ENCODE peak calls at places on chromosome 16, in five cellular contexts. I is prostate gland, C is sigmoid colon, F is transverse colon, Z is stomach. G is an unnamed sample.

GRCh38 chr16:71780521-71781089 is 28.0 kb downstream of the AP1G1 start:
- DNase-seq in F (no peak), C (no peak), Z (no peak), I (no peak), G (no peak)

GRCh38 chr16:68446941-68447675 is 1.2 kb downstream of the SMPD3 start:
- DNase-seq in F (no peak), Z (no peak), C (no peak), I (no peak), G (no peak)

GRCh38 chr16:57722651-57723050 is 12.9 kb upstream of the KATNB1 start:
- DNase-seq in F (no peak), C (no peak), Z (no peak), I (no peak), G (no peak)

GRCh38 chr16:89861648-89862047 is 11.7 kb upstream of the TCF25 start:
- DNase-seq in Z (no peak), C (no peak), F (no peak), I (no peak), G (no peak)

GRCh38 chr16:3180445-3180878 is 7.5 kb upstream of the OR1F1 start:
- DNase-seq in Z (no peak), C (peak; percentile 57), I (no peak), F (no peak), G (no peak)

GRCh38 chr16:72950669-72951068 is 97.3 kb downstream of the ZFHX3 start:
- DNase-seq in Z (no peak), I (no peak), F (no peak), C (no peak), G (no peak)

GRCh38 chr16:1707193-1707790 is 1.3 kb downstream of the MAPK8IP3 start:
- DNase-seq in C (no peak), I (no peak), F (no peak), Z (no peak), G (no peak)

GRCh38 chr16:84741351-84741791 is 41.6 kb downstream of the USP10 start:
- DNase-seq in Z (no peak), F (no peak), C (no peak), I (no peak), G (no peak)

GRCh38 chr16:67207857-67208524 is 9.1 kb downstream of the ELMO3 start:
- DNase-seq in I (no peak), F (no peak), Z (no peak), C (no peak), G (no peak)

GRCh38 chr16:63361032-63361624 is 1324.9 kb upstream of the CDH8 start:
- DNase-seq in C (no peak), I (no peak), F (no peak), Z (no peak), G (peak; percentile 15)

GRCh38 chr16:82935781-82936180 is 309.0 kb downstream of the CDH13 start:
- DNase-seq in I (no peak), Z (no peak), C (no peak), F (no peak), G (no peak)

GRCh38 chr16:81745704-81746558 is 33.2 kb upstream of the PLCG2 start:
- DNase-seq in F (peak; percentile 75), C (peak; percentile 83), I (peak; percentile 50), Z (peak; percentile 71), G (no peak)

GRCh38 chr16:70685938-70686375 is at the start of gene MTSS2:
- DNase-seq in F (peak; percentile 77), Z (peak; percentile 83), C (peak; percentile 96), I (peak; percentile 92), G (no peak)

GRCh38 chr16:23257682-23258081 is 44.4 kb upstream of the SCNN1B start:
- DNase-seq in C (no peak), I (no peak), Z (no peak), F (no peak), G (no peak)

GRCh38 chr16:3580686-3581085 is 3.5 kb upstream of the NLRC3 start:
- DNase-seq in F (no peak), Z (no peak), C (no peak), I (no peak), G (no peak)

GRCh38 chr16:63241476-63241875 is 1205.2 kb upstream of the CDH8 start:
- DNase-seq in C (no peak), Z (no peak), I (no peak), F (no peak), G (no peak)

GRCh38 chr16:83701494-83701893 is 106.3 kb upstream of the HSBP1 start:
- DNase-seq in Z (no peak), F (no peak), I (peak; percentile 8), C (no peak), G (no peak)

GRCh38 chr16:25390761-25391160 is 133.1 kb upstream of the ZKSCAN2 start:
- DNase-seq in Z (no peak), I (no peak), F (no peak), C (no peak), G (no peak)

GRCh38 chr16:4610011-4611005 is 4.4 kb downstream of the UBALD1 start:
- DNase-seq in F (no peak), Z (no peak), I (no peak), C (no peak), G (no peak)

GRCh38 chr16:58026705-58027340 is 1.3 kb downstream of the MMP15 start:
- DNase-seq in I (no peak), Z (peak; percentile 39), F (peak; percentile 36), C (no peak), G (no peak)

GRCh38 chr16:7013990-7014389 is 318.7 kb upstream of the RBFOX1 start:
- DNase-seq in I (no peak), F (no peak), Z (no peak), C (no peak), G (no peak)

GRCh38 chr16:89365044-89365467 is 125.3 kb downstream of the ANKRD11 start:
- DNase-seq in C (no peak), I (no peak), Z (no peak), F (no peak), G (no peak)

GRCh38 chr16:1113489-1113888 is 17.4 kb upstream of the C1QTNF8 start:
- DNase-seq in F (no peak), Z (no peak), I (no peak), C (no peak), G (no peak)

GRCh38 chr16:3020247-3020603 is at the start of gene TNFRSF12A:
- DNase-seq in C (peak; percentile 83), F (peak; percentile 83), I (peak; percentile 63), Z (peak; percentile 81), G (no peak)

GRCh38 chr16:54931041-54931756 is 534 bp downstream of the IRX5 start:
- DNase-seq in Z (no peak), C (no peak), F (no peak), I (no peak), G (no peak)

GRCh38 chr16:55678061-55678935 is 22.5 kb downstream of the SLC6A2 start:
- DNase-seq in C (no peak), Z (no peak), F (no peak), I (no peak), G (no peak)

GRCh38 chr16:70151941-70152509 is 21.6 kb upstream of the CLEC18C start:
- DNase-seq in C (no peak), F (no peak), Z (no peak), I (no peak), G (no peak)

GRCh38 chr16:82229800-82230619 is 60.0 kb upstream of the MPHOSPH6 start:
- DNase-seq in I (peak; percentile 72), F (peak; percentile 86), Z (peak; percentile 84), C (peak; percentile 79), G (peak; percentile 47)

DNA sequence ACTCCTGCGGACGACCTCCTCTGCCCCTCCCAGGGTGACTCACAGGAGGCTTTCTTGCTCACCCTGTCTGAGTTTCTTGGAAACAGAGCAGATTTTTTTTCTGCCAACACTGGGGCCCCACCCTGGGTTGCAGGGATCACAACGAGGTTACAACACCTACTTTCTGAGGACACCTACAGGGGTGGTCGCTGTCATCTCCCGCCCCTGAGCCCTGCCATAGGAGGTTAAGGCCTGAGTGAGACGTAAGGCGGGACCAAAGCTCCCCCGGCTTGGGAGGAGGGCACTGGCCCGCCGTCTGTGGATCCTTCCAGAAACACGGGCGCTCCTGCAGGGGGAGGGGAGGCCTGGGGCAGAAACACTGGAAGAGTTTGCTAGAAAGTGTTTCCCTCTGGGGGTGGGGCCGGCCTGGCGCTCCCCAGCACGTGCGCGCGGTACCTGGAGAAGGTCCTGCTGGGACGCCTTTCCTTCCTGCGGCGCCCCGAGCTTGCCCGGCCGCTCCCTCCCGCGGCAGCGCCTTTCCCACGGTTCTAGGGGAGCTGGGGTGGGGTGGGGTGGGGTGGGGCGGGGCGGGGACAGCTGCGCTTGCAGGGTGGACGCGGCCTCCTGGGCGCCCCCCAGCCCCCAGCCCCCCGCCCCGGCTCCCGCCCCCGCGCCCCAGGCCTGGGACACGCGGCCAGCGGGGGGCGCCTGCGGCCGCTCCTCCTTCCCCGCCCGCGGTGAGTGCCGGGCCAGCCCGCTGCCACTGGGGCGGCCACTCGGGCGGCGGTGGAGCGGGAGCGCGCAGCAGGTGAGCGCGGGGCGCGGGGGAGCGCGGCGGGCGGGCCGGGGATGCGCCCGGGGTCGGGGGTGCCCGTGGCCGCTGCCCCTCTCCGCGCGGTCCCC is 20.7 kb upstream of the ADCY7 start:
- DNase-seq in C (no peak), Z (peak; percentile 55), F (peak; percentile 68), I (no peak), G (no peak)
- H3K4me1 ChIP-seq in C (peaks cover 15% of the 10 kb centered on the region), Z (peaks cover 15% of the 10 kb centered on the region), F (peaks cover 25% of the 10 kb centered on the region), I (no peaks in the 10 kb centered on the region), G (peaks cover 4% of the 10 kb centered on the region)

GRCh38 chr16:79571065-79571697 is 29.4 kb downstream of the MAF start:
- DNase-seq in F (no peak), I (no peak), C (no peak), Z (no peak), G (no peak)
- H3K27me3 ChIP-seq in F (no peaks in the 10 kb centered on the region), I (no peaks in the 10 kb centered on the region), C (no peaks in the 10 kb centered on the region), Z (no peaks in the 10 kb centered on the region), G (peaks cover 2% of the 10 kb centered on the region)

GRCh38 chr16:14501331-14502255 is 128.5 kb downstream of the PARN start:
- DNase-seq in Z (peak; percentile 89), F (peak; percentile 79), C (peak; percentile 97), I (peak; percentile 88), G (peak; percentile 41)
- TF ChIP-seq POLR2AphosphoS5 in Z (peak; percentile 87), F (peak; percentile 71), C (peak; percentile 84), I (peak; percentile 92), G (peak; percentile 58)

GRCh38 chr16:20114356-20114755 is 40.7 kb upstream of the GPR139 start:
- DNase-seq in Z (no peak), C (peak; percentile 76), I (peak; percentile 93), F (peak; percentile 25), G (peak; percentile 69)
- H3K4me1 ChIP-seq in Z (no peaks in the 10 kb centered on the region), C (no peaks in the 10 kb centered on the region), I (no peaks in the 10 kb centered on the region), F (no peaks in the 10 kb centered on the region), G (peaks cover 15% of the 10 kb centered on the region)

DNA sequence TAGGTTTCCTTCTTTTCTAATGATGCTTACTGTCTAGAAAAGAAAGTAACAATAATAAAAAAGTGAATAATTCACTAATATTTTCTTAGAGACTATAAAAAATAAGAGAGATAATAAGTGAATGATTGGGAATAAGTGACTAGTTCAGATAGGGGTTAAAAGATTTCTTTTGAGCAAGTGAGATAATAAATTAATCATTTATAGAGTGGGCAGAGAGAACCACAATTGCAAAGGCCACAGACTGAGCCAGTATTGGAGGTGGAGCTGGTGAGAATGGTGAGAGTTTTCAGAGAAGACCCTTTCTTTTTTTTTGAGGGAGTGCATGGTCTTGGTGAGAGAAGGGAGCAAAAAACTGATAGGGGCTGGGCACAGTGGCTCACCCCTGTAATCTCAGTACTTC is 159.1 kb upstream of the SALL1 start:
- DNase-seq in C (no peak), I (no peak), F (no peak), Z (no peak), G (no peak)
- H3K27me3 ChIP-seq in C (no peaks in the 10 kb centered on the region), I (no peaks in the 10 kb centered on the region), F (no peaks in the 10 kb centered on the region), Z (no peaks in the 10 kb centered on the region), G (no peaks in the 10 kb centered on the region)

DNA sequence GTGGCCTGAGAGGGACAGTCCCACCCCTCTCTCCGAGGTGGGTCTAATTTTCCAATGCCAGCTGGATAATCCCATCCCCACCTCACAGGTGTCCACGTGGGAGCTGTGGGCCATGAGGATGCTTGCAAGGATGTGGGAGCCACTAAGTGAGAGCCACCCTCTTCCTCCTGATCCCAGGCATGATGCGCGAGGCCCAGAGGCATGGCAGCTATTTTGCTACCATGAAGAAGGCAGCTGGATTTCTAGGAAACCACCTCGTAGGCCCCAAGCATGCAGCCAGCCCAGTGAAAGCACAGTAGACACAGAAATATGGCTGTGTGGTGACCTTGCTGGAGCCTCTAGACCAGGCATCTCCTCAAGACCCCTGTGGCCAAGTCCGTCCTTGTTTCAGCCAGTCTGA is 20.4 kb downstream of the KDM8 start:
- DNase-seq in Z (no peak), I (no peak), F (no peak), C (no peak), G (no peak)
- TF ChIP-seq POLR2AphosphoS5 in Z (no peak), I (no peak), F (no peak), C (no peak), G (no peak)